ENCODE peak calls at places on chromosomes 3 and 15, in seven cellular contexts. W is T-helper 1 cell, Q is tibial nerve, C is PC-9, N is cardiac muscle cell, T is cardiac septum, E is A172. H is an unnamed sample.

GRCh38 chr3:120689395-120689794 is 7.4 kb upstream of the HGD start:
- DNase-seq in Q (no peak), W (no peak), C (no peak), N (no peak), E (no peak), T (no peak), H (no peak)

GRCh38 chr3:194985031-194985578 is 285.9 kb downstream of the XXYLT1 start:
- DNase-seq in W (no peak), T (peak; percentile 92), Q (peak; percentile 37), N (peak; percentile 91), E (no peak), C (no peak), H (peak; percentile 31)

GRCh38 chr3:21670386-21670785 is 80.6 kb downstream of the ZNF385D start:
- DNase-seq in N (no peak), W (no peak), C (no peak), Q (no peak), E (no peak), T (no peak), H (no peak)

GRCh38 chr3:126101521-126101982 is 17.6 kb upstream of the SLC41A3 start:
- DNase-seq in T (peak; percentile 71), C (no peak), N (no peak), W (no peak), E (no peak), Q (no peak), H (no peak)

GRCh38 chr3:132321321-132321720 is 4.1 kb downstream of the ACP3 start:
- DNase-seq in C (no peak), N (peak; percentile 49), W (no peak), E (no peak), T (no peak), Q (no peak), H (peak; percentile 7)

GRCh38 chr15:57792729-57793449 is 86.4 kb downstream of the POLR2M start:
- DNase-seq in C (peak; percentile 45), E (no peak), N (no peak), T (no peak), W (no peak), Q (no peak), H (no peak)

GRCh38 chr15:82317091-82317489 is 32.2 kb downstream of the GOLGA6L10 start:
- DNase-seq in N (no peak), E (no peak), T (peak; percentile 71), C (no peak), Q (no peak), W (no peak), H (no peak)

GRCh38 chr15:31262901-31263671 is 63.5 kb upstream of the KLF13 start:
- DNase-seq in C (no peak), Q (no peak), W (no peak), N (peak; percentile 50), T (peak; percentile 80), E (no peak), H (no peak)

GRCh38 chr15:42056934-42057743 is 36.3 kb upstream of the PLA2G4E start:
- DNase-seq in Q (no peak), N (peak; percentile 76), C (peak; percentile 96), E (peak; percentile 87), T (peak; percentile 87), W (no peak), H (peak; percentile 53)

GRCh38 chr3:122167630-122168029 is 15.8 kb upstream of the CASR start:
- DNase-seq in W (no peak), N (no peak), Q (no peak), T (no peak), C (no peak), E (no peak), H (no peak)

GRCh38 chr3:6928064-6928463 is 67.1 kb downstream of the GRM7 start:
- DNase-seq in C (no peak), E (no peak), W (no peak), T (no peak), N (no peak), Q (no peak), H (peak; percentile 45)

GRCh38 chr3:10783360-10784346 is 32.4 kb upstream of the SLC6A11 start:
- DNase-seq in C (no peak), W (no peak), Q (no peak), N (peak; percentile 41), E (peak; percentile 38), T (no peak), H (peak; percentile 13)

H was measured in astrocyte of the spinal cord.